ENCODE peak calls at places on chromosomes 7 and 10, in ten cellular contexts. M, R, L, B, N, A, F, W, I and H are unnamed samples.

GRCh38 chr7:143452495-143452894 is 9.2 kb downstream of the TAS2R60 start:
- DNase-seq in R (no peak), F (no peak), W (peak), M (no peak), N (no peak), B (no peak), I (no peak), L (no peak), A (no peak), H (no peak)

GRCh38 chr10:100009283-100009792 is 409 bp downstream of the DNMBP start:
- DNase-seq in M (no peak), N (no peak), I (no peak), F (no peak), B (peak), W (no peak), L (no peak), A (no peak), R (peak), H (peak)

GRCh38 chr7:51324206-51324884 is 7.7 kb upstream of the COBL start:
- DNase-seq in R (no peak), F (no peak), B (no peak), W (no peak), I (no peak), M (no peak), L (peak), N (no peak), A (no peak), H (peak)

GRCh38 chr7:106795171-106795876 is 69.8 kb upstream of the PIK3CG start:
- DNase-seq in R (no peak), F (no peak), B (no peak), W (no peak), N (no peak), L (no peak), A (no peak), I (peak), M (no peak), H (no peak)

GRCh38 chr10:77873558-77874380 is 52.8 kb downstream of the DLG5 start:
- DNase-seq in I (peak), W (peak), R (peak), M (peak), B (peak), F (peak), N (peak), L (no peak), A (no peak), H (peak)

GRCh38 chr10:102065561-102066420 is 642 bp downstream of the HPS6 start:
- DNase-seq in L (peak), F (no peak), R (no peak), B (no peak), W (peak), N (peak), I (no peak), M (peak), A (no peak), H (peak)

GRCh38 chr10:78634835-78635234 is 433.9 kb upstream of the ZMIZ1 start:
- DNase-seq in B (peak), W (peak), N (no peak), M (no peak), L (no peak), A (no peak), F (no peak), R (no peak), I (peak), H (peak)

GRCh38 chr10:112208981-112209380 is 25.4 kb upstream of the GPAM start:
- DNase-seq in R (no peak), N (no peak), L (no peak), A (no peak), B (no peak), F (no peak), I (peak), W (no peak), M (no peak), H (no peak)

GRCh38 chr7:86645174-86645566 is 1.5 kb downstream of the GRM3 start:
- DNase-seq in B (no peak), N (no peak), F (no peak), L (peak), A (no peak), M (no peak), R (no peak), I (no peak), W (no peak), H (no peak)

GRCh38 chr7:1385809-1386622 is 73.3 kb downstream of the MICALL2 start:
- DNase-seq in R (no peak), L (no peak), A (no peak), M (no peak), W (no peak), B (no peak), N (no peak), F (no peak), I (no peak), H (no peak)

GRCh38 chr7:129805086-129805719 is 147.6 kb downstream of the UBE2H start:
- DNase-seq in B (no peak), A (no peak), L (peak), R (no peak), N (no peak), F (no peak), I (no peak), M (no peak), W (no peak), H (no peak)

GRCh38 chr10:43863859-43864591 is 215.3 kb upstream of the ZNF32 start:
- DNase-seq in N (no peak), M (peak), I (peak), B (peak), R (no peak), F (no peak), L (no peak), W (peak), A (peak), H (peak)

GRCh38 chr7:86867163-86867762 is 192.2 kb downstream of the ELAPOR2 start:
- DNase-seq in M (no peak), W (no peak), I (no peak), N (no peak), A (no peak), F (no peak), R (no peak), L (no peak), B (no peak), H (no peak)

GRCh38 chr7:82559203-82559805 is 115.7 kb upstream of the CACNA2D1 start:
- DNase-seq in L (peak), R (no peak), W (no peak), A (no peak), N (no peak), M (no peak), B (no peak), F (no peak), I (no peak), H (no peak)

GRCh38 chr7:133545613-133546012 is 292.7 kb downstream of the EXOC4 start:
- DNase-seq in I (peak), W (peak), R (no peak), M (peak), F (no peak), A (no peak), N (no peak), L (no peak), B (peak), H (peak)

GRCh38 chr7:98105942-98106544 is 619 bp upstream of the LMTK2 start:
- DNase-seq in A (no peak), I (no peak), F (no peak), R (no peak), L (no peak), B (no peak), M (no peak), N (no peak), W (no peak), H (no peak)

GRCh38 chr10:76205361-76205760 is 773.9 kb downstream of the LRMDA start:
- DNase-seq in R (no peak), B (no peak), M (peak), N (no peak), F (no peak), L (no peak), I (no peak), W (no peak), A (no peak), H (peak)

GRCh38 chr7:6423942-6424701 is 23.6 kb downstream of the DAGLB start:
- DNase-seq in N (no peak), A (no peak), B (no peak), M (no peak), L (no peak), R (peak), I (no peak), F (no peak), W (no peak), H (no peak)
- TF ChIP-seq CTCF in N (no peak), A (peak), B (peak), M (no peak), L (no peak), R (no peak), I (no peak), F (no peak), W (no peak), H (no peak)

GRCh38 chr10:71622656-71623055 is 96.9 kb downstream of the C10orf105 start:
- DNase-seq in N (no peak), B (no peak), F (no peak), I (no peak), L (no peak), M (no peak), R (no peak), A (no peak), W (no peak), H (no peak)

GRCh38 chr10:71621263-71621751 is 98.3 kb downstream of the C10orf105 start:
- DNase-seq in A (no peak), N (no peak), W (no peak), B (no peak), F (no peak), M (peak), L (peak), I (no peak), R (no peak), H (no peak)

GRCh38 chr10:71623986-71624291 is 95.6 kb downstream of the C10orf105 start:
- DNase-seq in L (no peak), A (no peak), N (no peak), R (no peak), M (no peak), W (no peak), B (no peak), I (no peak), F (no peak), H (no peak)

GRCh38 chr10:71621783-71622526 is 97.6 kb downstream of the C10orf105 start:
- DNase-seq in M (peak), N (no peak), B (peak), L (peak), W (peak), I (peak), R (no peak), A (no peak), F (peak), H (peak)

DNA sequence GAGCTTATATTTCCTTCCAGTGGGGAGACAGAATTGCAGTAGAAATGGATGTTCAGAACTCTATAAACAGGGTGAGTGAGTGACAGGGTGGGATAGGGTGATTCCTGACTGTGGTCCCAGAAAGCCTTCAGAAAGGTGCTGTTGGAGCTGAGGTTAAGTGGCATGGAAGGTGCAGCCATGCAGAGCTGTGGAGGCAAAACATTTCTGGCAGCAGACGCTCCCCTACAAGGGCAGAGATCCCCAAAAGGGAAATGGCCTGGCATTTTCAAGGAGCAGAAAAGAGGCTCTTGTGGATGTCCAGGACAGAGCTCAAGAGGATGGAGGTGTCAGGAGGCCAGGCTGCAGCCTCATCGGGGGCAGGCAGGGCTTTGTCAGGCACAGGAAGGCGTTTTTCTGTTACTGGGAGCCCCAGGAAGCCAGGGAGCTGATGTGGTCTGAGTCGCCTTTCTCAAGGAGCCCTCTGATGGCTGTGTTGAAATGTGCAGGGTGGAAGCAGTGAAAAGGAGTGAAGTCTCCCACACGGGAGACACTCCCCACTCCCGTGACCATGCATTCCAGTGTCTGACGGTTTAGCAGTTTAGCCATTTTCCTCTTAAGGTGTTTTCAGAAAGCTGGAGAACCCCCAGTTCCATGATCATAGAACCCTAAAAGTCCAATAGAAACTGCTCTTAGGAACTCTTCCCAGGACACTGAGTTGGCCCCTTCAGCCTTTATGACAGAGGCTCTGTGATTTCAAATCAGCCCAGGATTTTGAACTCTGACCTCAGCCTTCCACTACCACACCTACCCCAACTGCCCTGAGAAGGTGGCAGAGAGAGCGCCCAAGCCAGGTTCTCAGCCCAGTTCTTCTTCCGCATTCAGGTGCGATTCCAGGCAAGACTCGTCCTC is 96.2 kb downstream of the C10orf105 start:
- DNase-seq in L (peak), F (no peak), A (no peak), R (no peak), N (no peak), W (peak), I (peak), B (peak), M (peak), H (peak)
- TF ChIP-seq CTCF in L (peak), F (peak), A (peak), R (peak), N (no peak), W (peak), I (peak), B (peak), M (peak), H (peak)

GRCh38 chr10:133310399-133310755 is 1.7 kb downstream of the ZNF511 start:
- DNase-seq in R (no peak), L (no peak), W (no peak), I (no peak), N (no peak), F (no peak), M (no peak), B (no peak), A (no peak), H (no peak)

GRCh38 chr10:133307776-133308430 is 769 bp downstream of the TUBGCP2 start:
- DNase-seq in B (peak), L (peak), N (peak), R (peak), A (no peak), F (no peak), M (peak), I (peak), W (peak), H (peak)

GRCh38 chr10:133308431-133309110 is at the start of the genes TUBGCP2 and ZNF511:
- DNase-seq in R (peak), N (peak), B (peak), I (peak), F (no peak), W (peak), A (peak), M (peak), L (peak), H (peak)

GRCh38 chr10:133309720-133310398 is 1.1 kb downstream of the ZNF511 start:
- DNase-seq in M (no peak), B (no peak), F (no peak), N (no peak), R (peak), A (no peak), W (no peak), I (no peak), L (no peak), H (no peak)

DNA sequence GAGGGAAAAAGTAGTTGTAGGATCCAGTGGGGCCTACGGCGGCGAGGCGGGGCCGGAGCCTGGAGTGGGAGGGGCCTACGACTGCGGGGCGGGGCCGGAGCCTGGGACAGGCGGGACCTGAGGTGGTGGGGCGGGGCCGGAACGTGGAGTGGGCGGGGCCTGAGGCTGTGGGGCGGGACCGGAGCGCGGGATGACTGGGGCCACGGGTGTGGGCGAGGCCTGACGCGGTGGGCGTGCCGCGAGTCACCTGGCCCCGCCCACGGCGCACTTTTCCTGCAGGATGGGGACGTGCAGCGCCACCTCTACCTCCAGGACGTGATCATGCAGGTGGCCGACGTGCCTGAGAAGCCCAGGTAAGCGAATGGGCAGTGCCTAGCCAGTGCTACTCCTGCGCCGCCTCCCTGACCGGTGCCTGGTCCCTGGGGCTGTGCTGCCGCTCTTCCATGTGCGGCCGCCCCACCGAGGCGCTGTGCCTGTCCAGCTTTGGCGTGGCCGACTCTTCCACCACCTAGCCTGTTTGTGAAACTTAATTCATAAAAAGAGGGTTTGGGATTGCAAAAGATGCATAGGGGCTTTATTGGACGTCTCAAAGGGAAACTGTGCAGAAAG is 501 bp downstream of the ZNF511 start:
- DNase-seq in M (peak), R (peak), A (no peak), F (peak), N (peak), L (peak), W (peak), I (peak), B (peak), H (peak)
- TF ChIP-seq CTCF in M (no peak), R (no peak), A (no peak), F (no peak), N (no peak), L (no peak), W (no peak), I (no peak), B (no peak), H (no peak)

DNA sequence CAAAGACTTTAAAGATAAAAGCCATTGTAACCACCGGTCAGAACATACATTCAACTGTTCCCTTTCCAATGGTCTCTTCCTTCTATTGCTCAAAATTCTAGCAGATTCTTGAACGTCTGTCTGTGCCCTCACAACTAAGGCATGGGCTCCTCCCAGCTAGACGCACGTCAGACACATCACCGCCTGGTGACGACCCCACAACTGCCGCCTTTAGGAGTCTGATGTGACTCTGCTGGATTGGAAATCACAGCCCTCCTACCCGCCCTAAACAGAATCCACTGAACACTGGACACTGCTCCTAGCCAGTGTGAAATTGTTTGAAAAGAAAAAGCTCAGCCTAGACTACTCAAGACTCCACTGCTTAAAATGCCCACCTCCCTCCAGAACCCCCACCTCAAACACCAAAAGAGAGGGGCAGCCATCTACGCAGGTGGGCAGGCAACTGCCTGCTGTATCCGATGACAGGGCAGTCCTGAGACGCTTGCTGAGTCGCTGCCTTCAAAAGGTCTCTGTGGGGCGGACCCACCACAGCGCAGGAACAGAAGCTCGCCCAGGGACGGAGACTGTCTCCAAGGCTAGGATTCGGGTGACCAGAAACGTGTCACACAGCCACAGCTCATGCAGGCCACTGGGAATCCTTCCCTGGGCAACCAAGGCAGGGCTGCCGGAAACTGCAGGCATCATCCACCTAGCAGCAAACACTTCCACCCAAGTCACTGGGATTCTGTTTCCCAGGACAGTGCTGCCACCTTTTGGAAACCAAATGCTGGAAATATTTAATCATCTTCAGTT is 34.7 kb downstream of the GSDME start:
- DNase-seq in A (no peak), B (peak), I (no peak), W (no peak), F (no peak), R (no peak), M (peak), N (no peak), L (peak), H (peak)
- TF ChIP-seq CTCF in A (peak), B (peak), I (peak), W (no peak), F (peak), R (no peak), M (peak), N (peak), L (peak), H (peak)